ENCODE peak calls at places on chromosomes 2 and 18, in nine cellular contexts. One of them, this sample, is unnamed.

GRCh38 chr2:120948662-120949011 is 213.0 kb downstream of the GLI2 start:
- DNase-seq in GM12891: no peak
- DNase-seq in ELF-1: no peak
- DNase-seq in cardiac muscle cell: no peak
- DNase-seq in left cardiac atrium: no peak
- DNase-seq in sciatic nerve: no peak
- DNase-seq in hypothalamus: no peak
- DNase-seq in T-cell: no peak
- DNase-seq in M059J: peak
- DNase-seq in this sample: no peak

GRCh38 chr2:63249146-63249545 is 198.5 kb downstream of the OTX1 start:
- DNase-seq in GM12891: no peak
- DNase-seq in ELF-1: peak
- DNase-seq in cardiac muscle cell: no peak
- DNase-seq in left cardiac atrium: no peak
- DNase-seq in sciatic nerve: no peak
- DNase-seq in hypothalamus: no peak
- DNase-seq in T-cell: no peak
- DNase-seq in M059J: peak
- DNase-seq in this sample: no peak

GRCh38 chr2:29209551-29209950 is 94.3 kb downstream of the CLIP4 start:
- DNase-seq in GM12891: no peak
- DNase-seq in ELF-1: no peak
- DNase-seq in cardiac muscle cell: no peak
- DNase-seq in left cardiac atrium: no peak
- DNase-seq in sciatic nerve: no peak
- DNase-seq in hypothalamus: no peak
- DNase-seq in T-cell: no peak
- DNase-seq in M059J: no peak
- DNase-seq in this sample: no peak

GRCh38 chr2:199861116-199861774 is 10.3 kb upstream of the FTCDNL1 start:
- DNase-seq in GM12891: no peak
- DNase-seq in ELF-1: no peak
- DNase-seq in cardiac muscle cell: peak
- DNase-seq in left cardiac atrium: no peak
- DNase-seq in sciatic nerve: no peak
- DNase-seq in hypothalamus: no peak
- DNase-seq in T-cell: no peak
- DNase-seq in M059J: peak
- DNase-seq in this sample: peak

GRCh38 chr2:24012521-24013245 is 2.8 kb downstream of the MFSD2B start:
- DNase-seq in GM12891: no peak
- DNase-seq in ELF-1: no peak
- DNase-seq in cardiac muscle cell: no peak
- DNase-seq in left cardiac atrium: no peak
- DNase-seq in sciatic nerve: no peak
- DNase-seq in hypothalamus: no peak
- DNase-seq in T-cell: no peak
- DNase-seq in M059J: peak
- DNase-seq in this sample: no peak

GRCh38 chr18:34196231-34196630 is 28.5 kb downstream of the NOL4 start:
- DNase-seq in GM12891: no peak
- DNase-seq in ELF-1: no peak
- DNase-seq in cardiac muscle cell: no peak
- DNase-seq in left cardiac atrium: no peak
- DNase-seq in sciatic nerve: no peak
- DNase-seq in hypothalamus: no peak
- DNase-seq in T-cell: no peak
- DNase-seq in M059J: no peak
- DNase-seq in this sample: no peak

GRCh38 chr2:40412456-40412855 is 39.4 kb downstream of the SLC8A1 start:
- DNase-seq in GM12891: no peak
- DNase-seq in ELF-1: no peak
- DNase-seq in cardiac muscle cell: no peak
- DNase-seq in left cardiac atrium: no peak
- DNase-seq in sciatic nerve: no peak
- DNase-seq in hypothalamus: no peak
- DNase-seq in T-cell: no peak
- DNase-seq in M059J: peak
- DNase-seq in this sample: no peak

GRCh38 chr2:210540471-210541257 is 15.7 kb upstream of the CPS1 start:
- DNase-seq in GM12891: no peak
- DNase-seq in ELF-1: peak
- DNase-seq in cardiac muscle cell: no peak
- DNase-seq in left cardiac atrium: no peak
- DNase-seq in sciatic nerve: no peak
- DNase-seq in hypothalamus: no peak
- DNase-seq in T-cell: no peak
- DNase-seq in M059J: no peak
- DNase-seq in this sample: no peak

GRCh38 chr2:32772623-32773221 is 144.9 kb downstream of the TTC27 start:
- DNase-seq in GM12891: peak
- DNase-seq in ELF-1: peak
- DNase-seq in cardiac muscle cell: peak
- DNase-seq in left cardiac atrium: no peak
- DNase-seq in sciatic nerve: no peak
- DNase-seq in hypothalamus: no peak
- DNase-seq in T-cell: no peak
- DNase-seq in M059J: peak
- DNase-seq in this sample: peak

GRCh38 chr2:99865818-99866676 is 276.3 kb downstream of the AFF3 start:
- DNase-seq in GM12891: no peak
- DNase-seq in ELF-1: peak
- DNase-seq in cardiac muscle cell: peak
- DNase-seq in left cardiac atrium: no peak
- DNase-seq in sciatic nerve: no peak
- DNase-seq in hypothalamus: no peak
- DNase-seq in T-cell: no peak
- DNase-seq in M059J: peak
- DNase-seq in this sample: no peak

GRCh38 chr2:223908304-223909047 is 36.7 kb downstream of the WDFY1 start:
- DNase-seq in GM12891: no peak
- DNase-seq in ELF-1: no peak
- DNase-seq in cardiac muscle cell: no peak
- DNase-seq in left cardiac atrium: no peak
- DNase-seq in sciatic nerve: no peak
- DNase-seq in hypothalamus: no peak
- DNase-seq in T-cell: no peak
- DNase-seq in M059J: no peak
- DNase-seq in this sample: no peak

GRCh38 chr2:105861198-105861597 is 116.5 kb downstream of the NCK2 start:
- DNase-seq in GM12891: no peak
- DNase-seq in ELF-1: no peak
- DNase-seq in cardiac muscle cell: no peak
- DNase-seq in left cardiac atrium: no peak
- DNase-seq in sciatic nerve: no peak
- DNase-seq in hypothalamus: no peak
- DNase-seq in T-cell: no peak
- DNase-seq in M059J: no peak
- DNase-seq in this sample: no peak

GRCh38 chr18:59910967-59911366 is 11.2 kb downstream of the PMAIP1 start:
- DNase-seq in GM12891: no peak
- DNase-seq in ELF-1: no peak
- DNase-seq in cardiac muscle cell: no peak
- DNase-seq in left cardiac atrium: no peak
- DNase-seq in sciatic nerve: no peak
- DNase-seq in hypothalamus: no peak
- DNase-seq in T-cell: no peak
- DNase-seq in M059J: peak
- DNase-seq in this sample: no peak

GRCh38 chr2:65158557-65158956 is 28.7 kb upstream of the RAB1A start:
- DNase-seq in GM12891: no peak
- DNase-seq in ELF-1: no peak
- DNase-seq in cardiac muscle cell: no peak
- DNase-seq in left cardiac atrium: no peak
- DNase-seq in sciatic nerve: no peak
- DNase-seq in hypothalamus: no peak
- DNase-seq in T-cell: no peak
- DNase-seq in M059J: no peak
- DNase-seq in this sample: no peak

GRCh38 chr2:38233231-38233983 is 143.7 kb downstream of the ATL2 start:
- DNase-seq in GM12891: no peak
- DNase-seq in ELF-1: no peak
- DNase-seq in cardiac muscle cell: peak
- DNase-seq in left cardiac atrium: no peak
- DNase-seq in sciatic nerve: no peak
- DNase-seq in hypothalamus: no peak
- DNase-seq in T-cell: no peak
- DNase-seq in M059J: peak
- DNase-seq in this sample: no peak

GRCh38 chr2:128585706-128586105 is 267.0 kb upstream of the HS6ST1 start:
- DNase-seq in GM12891: no peak
- DNase-seq in ELF-1: no peak
- DNase-seq in cardiac muscle cell: peak
- DNase-seq in left cardiac atrium: no peak
- DNase-seq in sciatic nerve: no peak
- DNase-seq in hypothalamus: no peak
- DNase-seq in T-cell: no peak
- DNase-seq in M059J: peak
- DNase-seq in this sample: no peak

GRCh38 chr2:38037757-38038615 is 38.0 kb downstream of the CYP1B1 start:
- DNase-seq in GM12891: peak
- DNase-seq in ELF-1: peak
- DNase-seq in cardiac muscle cell: peak
- DNase-seq in left cardiac atrium: peak
- DNase-seq in sciatic nerve: peak
- DNase-seq in hypothalamus: no peak
- DNase-seq in T-cell: no peak
- DNase-seq in M059J: peak
- DNase-seq in this sample: no peak

GRCh38 chr2:189659734-189660133 is 1.5 kb upstream of the ASNSD1 start:
- DNase-seq in GM12891: no peak
- DNase-seq in ELF-1: no peak
- DNase-seq in cardiac muscle cell: no peak
- DNase-seq in left cardiac atrium: no peak
- DNase-seq in sciatic nerve: no peak
- DNase-seq in hypothalamus: no peak
- DNase-seq in T-cell: no peak
- DNase-seq in M059J: peak
- DNase-seq in this sample: no peak

GRCh38 chr2:29425866-29426265 is 310.7 kb downstream of the CLIP4 start:
- DNase-seq in GM12891: no peak
- DNase-seq in ELF-1: no peak
- DNase-seq in cardiac muscle cell: no peak
- DNase-seq in left cardiac atrium: no peak
- DNase-seq in sciatic nerve: no peak
- DNase-seq in hypothalamus: no peak
- DNase-seq in T-cell: no peak
- DNase-seq in M059J: no peak
- DNase-seq in this sample: no peak

GRCh38 chr18:65725421-65726050 is 25.3 kb upstream of the CDH7 start:
- DNase-seq in GM12891: no peak
- DNase-seq in ELF-1: peak
- DNase-seq in cardiac muscle cell: peak
- DNase-seq in left cardiac atrium: no peak
- DNase-seq in sciatic nerve: no peak
- DNase-seq in hypothalamus: no peak
- DNase-seq in T-cell: no peak
- DNase-seq in M059J: no peak
- DNase-seq in this sample: no peak

GRCh38 chr18:73986711-73987110 is 160.9 kb downstream of the FBXO15 start:
- DNase-seq in GM12891: no peak
- DNase-seq in ELF-1: no peak
- DNase-seq in cardiac muscle cell: no peak
- DNase-seq in left cardiac atrium: no peak
- DNase-seq in sciatic nerve: no peak
- DNase-seq in hypothalamus: no peak
- DNase-seq in T-cell: no peak
- DNase-seq in M059J: peak
- DNase-seq in this sample: no peak

This sample was measured in frontal cortex.